ENCODE peak calls at places on chromosomes 6 and 20, in four cellular contexts. Q, M, E and C are unnamed samples.

GRCh38 chr6:5219292-5219691 is 41.5 kb downstream of the LYRM4 start:
- DNase-seq in Q (no peak), M (no peak), E (no peak), C (no peak)

GRCh38 chr20:33767100-33767499 is 35.3 kb downstream of the ZNF341 start:
- DNase-seq in Q (no peak), M (no peak), E (no peak), C (no peak)

GRCh38 chr6:30819287-30819917 is 64.9 kb upstream of the DDR1 start:
- DNase-seq in Q (no peak), M (no peak), E (no peak), C (no peak)

GRCh38 chr6:168101201-168102092 is 22.4 kb upstream of the FRMD1 start:
- DNase-seq in Q (no peak), M (no peak), E (no peak), C (no peak)

GRCh38 chr6:19892250-19892649 is 55.1 kb downstream of the ID4 start:
- DNase-seq in Q (no peak), M (no peak), E (peak), C (no peak)

GRCh38 chr20:37598101-37598530 is 70.4 kb upstream of the BLCAP start:
- DNase-seq in Q (no peak), M (no peak), E (no peak), C (peak)

GRCh38 chr6:16651871-16652270 is 109.4 kb downstream of the ATXN1 start:
- DNase-seq in Q (no peak), M (no peak), E (no peak), C (no peak)

GRCh38 chr6:85008311-85009015 is 244.1 kb upstream of the TBX18 start:
- DNase-seq in Q (no peak), M (no peak), E (no peak), C (no peak)

GRCh38 chr6:30071081-30071818 is 4.3 kb downstream of the PPP1R11 start:
- DNase-seq in Q (no peak), M (no peak), E (no peak), C (no peak)

GRCh38 chr6:156126535-156126934 is 650.6 kb upstream of the ARID1B start:
- DNase-seq in Q (no peak), M (no peak), E (no peak), C (no peak)

GRCh38 chr6:37459981-37460800 is 27.2 kb downstream of the CMTR1 start:
- DNase-seq in Q (no peak), M (no peak), E (no peak), C (peak)

GRCh38 chr20:10848810-10849370 is 175.1 kb upstream of the JAG1 start:
- DNase-seq in Q (no peak), M (no peak), E (peak), C (peak)